ENCODE peak calls at places on chromosomes 16 and 17, in eight cellular contexts. One of them, this sample, is unnamed.

GRCh38 chr17:7239091-7240027 is at the start of gene PHF23:
- DNase-seq in stomach: peak; percentile 99
- DNase-seq in K562: peak; percentile 82
- DNase-seq in Panc1: peak; percentile 97
- DNase-seq in GM12878: peak; percentile 97
- DNase-seq in GM23338: peak; percentile 100
- DNase-seq in HCT116: peak; percentile 99
- DNase-seq in endothelial cell of umbilical vein: peak; percentile 100
- DNase-seq in this sample: peak; percentile 96

GRCh38 chr17:76872221-76872873 is 4.1 kb downstream of the MGAT5B start:
- DNase-seq in K562: no peak
- DNase-seq in HCT116: peak; percentile 81
- DNase-seq in Panc1: peak; percentile 54
- DNase-seq in endothelial cell of umbilical vein: peak; percentile 72
- DNase-seq in GM12878: no peak
- DNase-seq in GM23338: no peak
- DNase-seq in stomach: no peak
- DNase-seq in this sample: no peak

GRCh38 chr16:48609453-48610023 is 442 bp downstream of the N4BP1 start:
- DNase-seq in stomach: peak; percentile 70
- DNase-seq in Panc1: no peak
- DNase-seq in K562: peak; percentile 72
- DNase-seq in endothelial cell of umbilical vein: no peak
- DNase-seq in GM23338: peak; percentile 63
- DNase-seq in HCT116: no peak
- DNase-seq in GM12878: no peak
- DNase-seq in this sample: peak; percentile 34

GRCh38 chr16:83393196-83393981 is 414.4 kb upstream of the HSBP1 start:
- DNase-seq in K562: peak; percentile 39
- DNase-seq in HCT116: no peak
- DNase-seq in endothelial cell of umbilical vein: no peak
- DNase-seq in GM12878: no peak
- DNase-seq in Panc1: no peak
- DNase-seq in stomach: no peak
- DNase-seq in GM23338: peak; percentile 33
- DNase-seq in this sample: no peak

GRCh38 chr17:27649929-27650328 is 18.9 kb downstream of the LGALS9 start:
- DNase-seq in stomach: peak; percentile 58
- DNase-seq in K562: no peak
- DNase-seq in Panc1: no peak
- DNase-seq in GM12878: no peak
- DNase-seq in endothelial cell of umbilical vein: no peak
- DNase-seq in GM23338: no peak
- DNase-seq in HCT116: no peak
- DNase-seq in this sample: no peak

GRCh38 chr17:80892900-80893603 is 98.6 kb upstream of the CHMP6 start:
- DNase-seq in Panc1: no peak
- DNase-seq in GM23338: no peak
- DNase-seq in endothelial cell of umbilical vein: peak; percentile 36
- DNase-seq in stomach: no peak
- DNase-seq in K562: no peak
- DNase-seq in HCT116: peak; percentile 53
- DNase-seq in GM12878: no peak
- DNase-seq in this sample: peak; percentile 60

GRCh38 chr16:14111713-14112538 is 40.8 kb downstream of the MRTFB start:
- DNase-seq in K562: no peak
- DNase-seq in HCT116: no peak
- DNase-seq in Panc1: no peak
- DNase-seq in GM12878: no peak
- DNase-seq in endothelial cell of umbilical vein: no peak
- DNase-seq in stomach: peak; percentile 57
- DNase-seq in GM23338: no peak
- DNase-seq in this sample: no peak

GRCh38 chr16:77437859-77438258 is 3.0 kb upstream of the ADAMTS18 start:
- DNase-seq in endothelial cell of umbilical vein: peak; percentile 73
- DNase-seq in GM12878: no peak
- DNase-seq in Panc1: no peak
- DNase-seq in HCT116: no peak
- DNase-seq in GM23338: peak; percentile 57
- DNase-seq in K562: no peak
- DNase-seq in stomach: no peak
- DNase-seq in this sample: no peak

DNA sequence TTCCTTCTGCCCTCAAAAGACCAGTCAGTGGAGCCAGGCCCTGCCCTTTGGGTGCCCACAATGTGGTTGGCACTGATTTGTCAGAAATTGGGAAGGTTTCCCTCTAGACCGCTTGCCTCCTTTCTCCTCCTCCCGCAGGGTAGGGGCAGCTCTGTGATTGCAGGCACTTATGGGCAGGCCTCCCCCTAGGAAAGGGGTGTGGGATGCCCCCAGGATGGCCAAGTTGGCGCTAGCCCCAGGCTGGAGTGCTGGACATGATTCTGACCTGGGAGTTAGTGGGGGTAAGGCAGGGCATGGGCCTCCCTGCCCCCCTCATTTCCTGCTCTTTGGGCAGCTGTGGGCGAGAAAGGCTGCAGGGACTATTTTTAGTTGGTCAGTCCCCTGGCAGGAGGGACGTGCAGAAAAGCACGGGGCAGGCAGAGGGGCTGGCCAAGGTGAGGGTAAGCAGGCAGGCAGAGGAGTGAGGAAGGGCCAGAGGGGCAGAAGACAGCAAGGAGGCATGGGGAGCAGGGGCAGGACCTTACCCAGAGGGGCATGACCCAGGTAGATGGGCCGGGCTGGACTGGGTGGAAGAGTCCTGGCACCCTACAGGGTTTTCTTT is 3.3 kb downstream of the RARA start:
- DNase-seq in GM23338: no peak
- DNase-seq in GM12878: no peak
- DNase-seq in K562: no peak
- DNase-seq in Panc1: no peak
- DNase-seq in stomach: no peak
- DNase-seq in HCT116: no peak
- DNase-seq in endothelial cell of umbilical vein: no peak
- DNase-seq in this sample: no peak
- TF ChIP-seq POLR2AphosphoS5 in GM23338: no peak
- TF ChIP-seq POLR2AphosphoS5 in GM12878: no peak
- TF ChIP-seq POLR2AphosphoS5 in K562: no peak
- TF ChIP-seq POLR2AphosphoS5 in Panc1: no peak
- TF ChIP-seq POLR2AphosphoS5 in stomach: no peak
- TF ChIP-seq POLR2AphosphoS5 in HCT116: no peak
- TF ChIP-seq POLR2AphosphoS5 in endothelial cell of umbilical vein: no peak
- TF ChIP-seq POLR2AphosphoS5 in this sample: no peak

GRCh38 chr16:2507052-2507678 is 6.6 kb upstream of the ATP6V0C start:
- DNase-seq in HCT116: no peak
- DNase-seq in endothelial cell of umbilical vein: no peak
- DNase-seq in Panc1: no peak
- DNase-seq in K562: no peak
- DNase-seq in GM12878: peak; percentile 41
- DNase-seq in GM23338: peak; percentile 48
- DNase-seq in stomach: no peak
- DNase-seq in this sample: peak; percentile 87

GRCh38 chr16:2508722-2509400 is 4.9 kb upstream of the ATP6V0C start:
- DNase-seq in endothelial cell of umbilical vein: no peak
- DNase-seq in HCT116: no peak
- DNase-seq in stomach: no peak
- DNase-seq in GM23338: no peak
- DNase-seq in Panc1: no peak
- DNase-seq in K562: no peak
- DNase-seq in GM12878: no peak
- DNase-seq in this sample: no peak

GRCh38 chr16:2505695-2506094 is 8.1 kb upstream of the ATP6V0C start:
- DNase-seq in endothelial cell of umbilical vein: no peak
- DNase-seq in GM23338: no peak
- DNase-seq in stomach: no peak
- DNase-seq in HCT116: no peak
- DNase-seq in K562: no peak
- DNase-seq in Panc1: no peak
- DNase-seq in GM12878: no peak
- DNase-seq in this sample: no peak

GRCh38 chr16:2511128-2511785 is 2.5 kb upstream of the ATP6V0C start:
- DNase-seq in endothelial cell of umbilical vein: peak; percentile 59
- DNase-seq in stomach: peak; percentile 58
- DNase-seq in Panc1: no peak
- DNase-seq in GM12878: no peak
- DNase-seq in GM23338: peak; percentile 49
- DNase-seq in HCT116: no peak
- DNase-seq in K562: peak; percentile 82
- DNase-seq in this sample: no peak

DNA sequence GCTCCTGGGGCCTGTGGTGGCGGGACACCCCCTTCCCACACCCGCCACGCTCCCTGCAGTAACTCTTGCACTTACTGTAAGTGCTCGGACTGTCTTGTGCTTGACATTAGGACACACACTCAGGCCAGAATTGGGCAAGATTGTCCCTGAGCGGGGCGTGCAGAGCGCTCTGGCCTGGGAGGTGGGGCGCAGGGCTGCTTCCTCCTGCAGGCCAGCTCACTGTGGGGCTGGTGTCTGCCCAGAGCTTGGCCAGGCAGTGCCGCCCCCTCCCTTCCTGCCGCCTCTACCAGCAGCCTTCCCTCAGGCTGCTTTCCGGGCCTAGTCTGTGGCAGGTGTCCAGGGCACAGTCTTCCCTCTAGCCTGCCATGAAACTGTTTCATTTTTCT is 6.1 kb upstream of the ATP6V0C start:
- DNase-seq in GM23338: no peak
- DNase-seq in K562: no peak
- DNase-seq in HCT116: no peak
- DNase-seq in Panc1: no peak
- DNase-seq in GM12878: no peak
- DNase-seq in stomach: peak; percentile 44
- DNase-seq in endothelial cell of umbilical vein: no peak
- DNase-seq in this sample: peak; percentile 80
- TF ChIP-seq POLR2AphosphoS5 in GM23338: no peak
- TF ChIP-seq POLR2AphosphoS5 in K562: no peak
- TF ChIP-seq POLR2AphosphoS5 in HCT116: no peak
- TF ChIP-seq POLR2AphosphoS5 in Panc1: no peak
- TF ChIP-seq POLR2AphosphoS5 in GM12878: no peak
- TF ChIP-seq POLR2AphosphoS5 in stomach: no peak
- TF ChIP-seq POLR2AphosphoS5 in endothelial cell of umbilical vein: no peak
- TF ChIP-seq POLR2AphosphoS5 in this sample: no peak

DNA sequence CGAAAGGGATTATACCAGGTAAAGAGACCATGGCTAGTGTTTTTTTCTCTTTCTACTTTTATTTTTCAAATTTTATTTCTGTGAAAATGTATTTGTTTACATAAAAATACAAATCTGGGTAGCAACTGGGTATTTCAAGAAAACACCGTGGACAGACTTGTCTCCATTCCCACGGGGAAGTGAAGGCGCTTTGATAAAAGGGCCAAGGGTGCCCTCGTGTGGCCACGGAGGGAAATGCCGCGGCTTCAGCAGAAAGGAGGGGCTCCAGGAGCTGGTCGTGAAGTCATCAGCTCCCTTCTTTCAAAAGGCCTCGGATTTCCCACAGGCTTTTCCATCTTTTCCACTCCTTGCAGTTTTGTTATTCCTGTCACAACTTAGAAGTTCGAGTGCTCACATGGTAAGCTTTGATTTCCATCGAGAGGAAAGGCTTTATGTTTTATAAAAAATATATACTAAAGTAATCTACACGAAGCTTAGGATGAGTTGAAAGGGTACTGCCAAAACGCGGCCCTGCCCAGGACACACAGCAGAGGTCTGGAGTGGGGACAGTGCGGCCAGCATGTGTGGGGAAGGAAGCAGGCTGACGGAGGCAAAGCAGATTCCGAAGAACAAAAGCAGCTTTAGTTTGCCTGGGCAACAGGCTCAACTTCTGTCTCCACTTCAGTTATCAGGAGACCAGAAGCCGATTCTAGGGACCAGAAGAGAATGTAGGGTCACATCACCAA is 15.3 kb upstream of the MNT start:
- DNase-seq in GM23338: peak; percentile 92
- DNase-seq in HCT116: no peak
- DNase-seq in GM12878: no peak
- DNase-seq in K562: peak; percentile 74
- DNase-seq in Panc1: no peak
- DNase-seq in endothelial cell of umbilical vein: peak; percentile 94
- DNase-seq in stomach: peak; percentile 95
- DNase-seq in this sample: no peak
- TF ChIP-seq POLR2AphosphoS5 in GM23338: no peak
- TF ChIP-seq POLR2AphosphoS5 in HCT116: peak; percentile 22
- TF ChIP-seq POLR2AphosphoS5 in GM12878: no peak
- TF ChIP-seq POLR2AphosphoS5 in K562: peak; percentile 30
- TF ChIP-seq POLR2AphosphoS5 in Panc1: no peak
- TF ChIP-seq POLR2AphosphoS5 in endothelial cell of umbilical vein: no peak
- TF ChIP-seq POLR2AphosphoS5 in stomach: no peak
- TF ChIP-seq POLR2AphosphoS5 in this sample: no peak

GRCh38 chr16:85314633-85315032 is 202.4 kb upstream of the CIBAR2 start:
- DNase-seq in HCT116: no peak
- DNase-seq in endothelial cell of umbilical vein: no peak
- DNase-seq in GM12878: no peak
- DNase-seq in GM23338: no peak
- DNase-seq in Panc1: no peak
- DNase-seq in K562: no peak
- DNase-seq in stomach: no peak
- DNase-seq in this sample: no peak

GRCh38 chr16:85312174-85312573 is 199.9 kb upstream of the CIBAR2 start:
- DNase-seq in Panc1: no peak
- DNase-seq in GM23338: no peak
- DNase-seq in stomach: no peak
- DNase-seq in HCT116: no peak
- DNase-seq in endothelial cell of umbilical vein: no peak
- DNase-seq in K562: no peak
- DNase-seq in GM12878: no peak
- DNase-seq in this sample: no peak

GRCh38 chr16:85313541-85314208 is 201.4 kb upstream of the CIBAR2 start:
- DNase-seq in K562: no peak
- DNase-seq in GM12878: no peak
- DNase-seq in HCT116: no peak
- DNase-seq in stomach: no peak
- DNase-seq in GM23338: no peak
- DNase-seq in endothelial cell of umbilical vein: peak; percentile 21
- DNase-seq in Panc1: no peak
- DNase-seq in this sample: no peak

GRCh38 chr16:85311741-85312140 is 199.5 kb upstream of the CIBAR2 start:
- DNase-seq in stomach: no peak
- DNase-seq in GM23338: no peak
- DNase-seq in Panc1: no peak
- DNase-seq in endothelial cell of umbilical vein: no peak
- DNase-seq in GM12878: no peak
- DNase-seq in K562: no peak
- DNase-seq in HCT116: no peak
- DNase-seq in this sample: no peak

DNA sequence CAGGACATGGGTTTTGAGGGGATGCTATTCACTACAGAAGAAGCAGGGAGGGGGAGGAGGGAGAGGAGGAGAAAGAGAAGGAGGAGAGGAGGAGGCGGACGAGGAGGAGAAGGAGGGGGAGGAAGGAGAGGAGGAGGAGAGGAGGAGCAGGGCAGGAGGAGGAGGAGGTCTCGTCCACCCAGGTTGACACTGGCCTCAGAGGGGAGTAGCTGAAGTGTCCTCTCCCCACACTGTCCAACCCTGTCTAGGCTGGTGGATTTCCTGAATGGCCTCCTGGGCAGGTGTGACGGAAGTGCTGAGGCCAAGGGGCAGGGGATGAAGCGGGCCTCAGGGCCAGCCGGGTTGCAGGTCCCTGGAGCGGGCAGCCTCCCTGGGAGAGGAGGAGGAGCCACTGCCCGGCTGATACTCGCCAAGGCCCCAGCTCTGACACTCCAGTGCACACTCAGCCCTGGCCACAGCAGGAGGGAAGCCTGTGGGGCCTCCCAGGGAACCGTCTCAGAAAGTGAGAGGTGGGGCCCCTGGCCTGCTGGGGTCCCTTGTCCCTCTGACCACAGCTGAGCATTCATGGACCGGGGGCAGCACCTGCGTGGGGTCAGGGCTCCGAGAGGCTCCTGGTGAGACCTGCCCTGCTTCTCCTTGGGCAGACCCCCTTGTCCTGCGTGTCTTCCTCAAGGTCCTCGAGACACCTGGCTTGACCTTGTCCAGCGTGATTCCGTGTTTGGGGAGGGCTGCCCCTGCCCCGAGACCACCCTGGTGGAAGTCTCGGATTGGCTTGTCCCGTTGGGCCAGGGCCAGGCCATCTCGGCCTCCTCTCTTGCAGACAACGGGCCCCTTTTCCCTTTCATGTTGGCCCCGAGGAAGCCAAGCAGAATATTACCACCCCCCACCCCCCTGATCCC is 200.6 kb upstream of the CIBAR2 start:
- DNase-seq in GM23338: no peak
- DNase-seq in Panc1: no peak
- DNase-seq in HCT116: no peak
- DNase-seq in endothelial cell of umbilical vein: no peak
- DNase-seq in GM12878: no peak
- DNase-seq in stomach: no peak
- DNase-seq in K562: no peak
- DNase-seq in this sample: no peak
- TF ChIP-seq POLR2AphosphoS5 in GM23338: no peak
- TF ChIP-seq POLR2AphosphoS5 in Panc1: no peak
- TF ChIP-seq POLR2AphosphoS5 in HCT116: no peak
- TF ChIP-seq POLR2AphosphoS5 in endothelial cell of umbilical vein: no peak
- TF ChIP-seq POLR2AphosphoS5 in GM12878: no peak
- TF ChIP-seq POLR2AphosphoS5 in stomach: no peak
- TF ChIP-seq POLR2AphosphoS5 in K562: no peak
- TF ChIP-seq POLR2AphosphoS5 in this sample: no peak

This sample was measured in HL-60.